ENCODE peak calls at places on chromosomes 2 and 18, in eight cellular contexts. One of them, this sample, is unnamed.

GRCh38 chr2:156800065-156800556 is 363.9 kb downstream of the GPD2 start:
- DNase-seq in adipocyte: no peak
- DNase-seq in WTC11: no peak
- DNase-seq in ELR: no peak
- DNase-seq in stimulated activated CD4-positive, alpha-beta T cell treated with anti-CD3 and anti-CD28 coated beads, Interleukin-1b, Interleukin-23, amount 100 ng/mL, for 4 hours: no peak
- DNase-seq in AG09309: no peak
- DNase-seq in NCI-H1105 treated with DMSO at 0.1 percent for 48 hours: no peak
- DNase-seq in cerebellar cortex: no peak
- DNase-seq in this sample: peak

GRCh38 chr2:158688722-158689121 is 106.4 kb upstream of the DAPL1 start:
- DNase-seq in adipocyte: peak
- DNase-seq in WTC11: no peak
- DNase-seq in ELR: peak
- DNase-seq in stimulated activated CD4-positive, alpha-beta T cell treated with anti-CD3 and anti-CD28 coated beads, Interleukin-1b, Interleukin-23, amount 100 ng/mL, for 4 hours: no peak
- DNase-seq in AG09309: peak
- DNase-seq in NCI-H1105 treated with DMSO at 0.1 percent for 48 hours: no peak
- DNase-seq in cerebellar cortex: no peak
- DNase-seq in this sample: peak

GRCh38 chr2:182542501-182543258 is 115.8 kb upstream of the PDE1A start:
- DNase-seq in adipocyte: peak
- DNase-seq in WTC11: no peak
- DNase-seq in ELR: peak
- DNase-seq in stimulated activated CD4-positive, alpha-beta T cell treated with anti-CD3 and anti-CD28 coated beads, Interleukin-1b, Interleukin-23, amount 100 ng/mL, for 4 hours: no peak
- DNase-seq in AG09309: no peak
- DNase-seq in NCI-H1105 treated with DMSO at 0.1 percent for 48 hours: no peak
- DNase-seq in cerebellar cortex: peak
- DNase-seq in this sample: no peak

GRCh38 chr2:239267411-239267941 is 133.3 kb downstream of the HDAC4 start:
- DNase-seq in adipocyte: peak
- DNase-seq in WTC11: no peak
- DNase-seq in ELR: peak
- DNase-seq in stimulated activated CD4-positive, alpha-beta T cell treated with anti-CD3 and anti-CD28 coated beads, Interleukin-1b, Interleukin-23, amount 100 ng/mL, for 4 hours: peak
- DNase-seq in AG09309: peak
- DNase-seq in NCI-H1105 treated with DMSO at 0.1 percent for 48 hours: no peak
- DNase-seq in cerebellar cortex: no peak
- DNase-seq in this sample: peak

GRCh38 chr18:5943514-5943913 is 48.2 kb upstream of the TMEM200C start:
- DNase-seq in adipocyte: no peak
- DNase-seq in WTC11: no peak
- DNase-seq in ELR: no peak
- DNase-seq in stimulated activated CD4-positive, alpha-beta T cell treated with anti-CD3 and anti-CD28 coated beads, Interleukin-1b, Interleukin-23, amount 100 ng/mL, for 4 hours: no peak
- DNase-seq in AG09309: no peak
- DNase-seq in NCI-H1105 treated with DMSO at 0.1 percent for 48 hours: peak
- DNase-seq in cerebellar cortex: peak
- DNase-seq in this sample: no peak

GRCh38 chr18:3966985-3967856 is 487.9 kb downstream of the DLGAP1 start:
- DNase-seq in adipocyte: peak
- DNase-seq in WTC11: peak
- DNase-seq in ELR: peak
- DNase-seq in stimulated activated CD4-positive, alpha-beta T cell treated with anti-CD3 and anti-CD28 coated beads, Interleukin-1b, Interleukin-23, amount 100 ng/mL, for 4 hours: no peak
- DNase-seq in AG09309: peak
- DNase-seq in NCI-H1105 treated with DMSO at 0.1 percent for 48 hours: no peak
- DNase-seq in cerebellar cortex: no peak
- DNase-seq in this sample: peak

GRCh38 chr2:156396126-156396525 is 40.1 kb upstream of the GPD2 start:
- DNase-seq in adipocyte: no peak
- DNase-seq in WTC11: no peak
- DNase-seq in ELR: no peak
- DNase-seq in stimulated activated CD4-positive, alpha-beta T cell treated with anti-CD3 and anti-CD28 coated beads, Interleukin-1b, Interleukin-23, amount 100 ng/mL, for 4 hours: no peak
- DNase-seq in AG09309: no peak
- DNase-seq in NCI-H1105 treated with DMSO at 0.1 percent for 48 hours: no peak
- DNase-seq in cerebellar cortex: no peak
- DNase-seq in this sample: no peak

GRCh38 chr2:168246072-168246482 is 1.3 kb downstream of the STK39 start:
- DNase-seq in adipocyte: no peak
- DNase-seq in WTC11: no peak
- DNase-seq in ELR: no peak
- DNase-seq in stimulated activated CD4-positive, alpha-beta T cell treated with anti-CD3 and anti-CD28 coated beads, Interleukin-1b, Interleukin-23, amount 100 ng/mL, for 4 hours: no peak
- DNase-seq in AG09309: no peak
- DNase-seq in NCI-H1105 treated with DMSO at 0.1 percent for 48 hours: peak
- DNase-seq in cerebellar cortex: peak
- DNase-seq in this sample: peak

GRCh38 chr2:46814160-46814559 is 101.4 kb downstream of the MCFD2 start:
- DNase-seq in adipocyte: peak
- DNase-seq in WTC11: no peak
- DNase-seq in ELR: no peak
- DNase-seq in stimulated activated CD4-positive, alpha-beta T cell treated with anti-CD3 and anti-CD28 coated beads, Interleukin-1b, Interleukin-23, amount 100 ng/mL, for 4 hours: no peak
- DNase-seq in AG09309: peak
- DNase-seq in NCI-H1105 treated with DMSO at 0.1 percent for 48 hours: no peak
- DNase-seq in cerebellar cortex: no peak
- DNase-seq in this sample: no peak

GRCh38 chr2:200296118-200296517 is 10.4 kb upstream of the SPATS2L start:
- DNase-seq in adipocyte: no peak
- DNase-seq in WTC11: no peak
- DNase-seq in ELR: no peak
- DNase-seq in stimulated activated CD4-positive, alpha-beta T cell treated with anti-CD3 and anti-CD28 coated beads, Interleukin-1b, Interleukin-23, amount 100 ng/mL, for 4 hours: no peak
- DNase-seq in AG09309: no peak
- DNase-seq in NCI-H1105 treated with DMSO at 0.1 percent for 48 hours: no peak
- DNase-seq in cerebellar cortex: no peak
- DNase-seq in this sample: no peak

GRCh38 chr18:23718243-23718720 is 29.0 kb downstream of the LAMA3 start:
- DNase-seq in adipocyte: peak
- DNase-seq in WTC11: no peak
- DNase-seq in ELR: peak
- DNase-seq in stimulated activated CD4-positive, alpha-beta T cell treated with anti-CD3 and anti-CD28 coated beads, Interleukin-1b, Interleukin-23, amount 100 ng/mL, for 4 hours: no peak
- DNase-seq in AG09309: no peak
- DNase-seq in NCI-H1105 treated with DMSO at 0.1 percent for 48 hours: no peak
- DNase-seq in cerebellar cortex: no peak
- DNase-seq in this sample: no peak

This sample was measured in GM23338.